ENCODE peak calls at places on chromosome 1, in six cellular contexts. T is spleen, V is right lobe of liver, G is IMR-90, H is prostate gland, L is transverse colon. R is an unnamed sample.

GRCh38 chr1:92484171-92484471 is 2.6 kb downstream of the GFI1 start:
- DNase-seq in T (peak; percentile 78), V (no peak), G (no peak), H (no peak), L (no peak), R (no peak)

GRCh38 chr1:109740615-109741373 is at the start of gene GSTM3:
- DNase-seq in T (no peak), V (no peak), G (no peak), H (no peak), L (no peak), R (no peak)

GRCh38 chr1:95023399-95024050 is 49.2 kb downstream of the ALG14 start:
- DNase-seq in T (no peak), V (no peak), G (peak; percentile 96), H (no peak), L (no peak), R (no peak)

GRCh38 chr1:232377494-232377770 is 252.5 kb downstream of the SIPA1L2 start:
- DNase-seq in T (no peak), V (no peak), G (peak; percentile 78), H (no peak), L (no peak), R (no peak)

GRCh38 chr1:116667577-116668105 is at the start of gene IGSF3:
- DNase-seq in T (peak; percentile 84), V (peak; percentile 70), G (peak; percentile 5), H (peak; percentile 67), L (peak; percentile 85), R (peak; percentile 83)

GRCh38 chr1:93699676-93700168 is 18.1 kb upstream of the BCAR3 start:
- DNase-seq in T (no peak), V (no peak), G (no peak), H (no peak), L (no peak), R (no peak)

GRCh38 chr1:100767176-100767876 is 47.8 kb downstream of the VCAM1 start:
- DNase-seq in T (no peak), V (no peak), G (peak; percentile 57), H (no peak), L (no peak), R (no peak)

GRCh38 chr1:71668059-71668458 is 587.2 kb upstream of the ZRANB2 start:
- DNase-seq in T (no peak), V (no peak), G (peak; percentile 44), H (no peak), L (no peak), R (no peak)

GRCh38 chr1:203990118-203990517 is 82.8 kb upstream of the SOX13 start:
- DNase-seq in T (no peak), V (no peak), G (no peak), H (no peak), L (no peak), R (no peak)

GRCh38 chr1:51776408-51776807 is 102.1 kb downstream of the NRDC start:
- DNase-seq in T (no peak), V (no peak), G (no peak), H (no peak), L (no peak), R (no peak)

GRCh38 chr1:109391161-109391556 is 6.6 kb downstream of the SORT1 start:
- DNase-seq in T (no peak), V (no peak), G (peak; percentile 61), H (no peak), L (no peak), R (no peak)

GRCh38 chr1:8941906-8942305 is 3.8 kb upstream of the CA6 start:
- DNase-seq in T (no peak), V (no peak), G (peak; percentile 91), H (no peak), L (no peak), R (no peak)

GRCh38 chr1:228180271-228180987 is 14.8 kb downstream of the IBA57 start:
- DNase-seq in T (peak; percentile 12), V (no peak), G (no peak), H (no peak), L (no peak), R (no peak)

GRCh38 chr1:101284021-101284420 is 47.2 kb downstream of the S1PR1 start:
- DNase-seq in T (no peak), V (no peak), G (no peak), H (no peak), L (no peak), R (peak; percentile 44)

GRCh38 chr1:231550448-231550781 is 21.9 kb downstream of the TSNAX start:
- DNase-seq in T (no peak), V (no peak), G (no peak), H (no peak), L (no peak), R (no peak)

GRCh38 chr1:6367381-6368007 is 26.1 kb downstream of the ACOT7 start:
- DNase-seq in T (no peak), V (no peak), G (peak; percentile 51), H (no peak), L (no peak), R (no peak)

DNA sequence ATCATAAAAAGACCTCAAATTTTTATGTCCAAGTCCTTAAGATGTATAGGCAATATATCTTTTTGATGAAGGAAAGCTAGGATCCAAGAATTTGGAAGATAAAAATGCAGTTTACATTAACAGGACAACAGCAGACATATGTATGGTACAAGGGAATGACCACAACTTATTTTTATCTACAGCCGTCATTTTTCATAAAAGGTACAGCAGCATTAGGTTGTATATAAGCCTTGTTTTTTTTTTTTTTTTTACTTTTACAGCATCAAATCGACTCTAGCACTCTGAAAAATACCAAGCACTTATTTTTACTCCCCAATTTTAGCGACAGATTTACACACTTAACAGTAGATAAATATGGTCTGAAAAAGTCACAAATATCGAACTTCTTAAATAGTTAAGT is 1.3 kb downstream of the SRSF10 start:
- DNase-seq in T (no peak), V (no peak), G (no peak), H (no peak), L (no peak), R (no peak)
- H3K27ac ChIP-seq in T (no peak overlapping the region), V (no peak overlapping the region), G (peak overlapping the region; percentile 32), H (peak overlapping the region; percentile 95), L (peak overlapping the region; percentile 96), R (peak overlapping the region; percentile 97)

GRCh38 chr1:4127595-4128140 is 227.6 kb upstream of the C1orf174 start:
- DNase-seq in T (peak; percentile 30), V (no peak), G (no peak), H (no peak), L (no peak), R (no peak)

GRCh38 chr1:4126731-4127594 is 226.9 kb upstream of the C1orf174 start:
- DNase-seq in T (peak; percentile 47), V (no peak), G (no peak), H (no peak), L (no peak), R (peak; percentile 55)

GRCh38 chr1:4122513-4123160 is 222.6 kb upstream of the C1orf174 start:
- DNase-seq in T (no peak), V (no peak), G (no peak), H (no peak), L (no peak), R (no peak)

GRCh38 chr1:4121834-4122512 is 221.9 kb upstream of the C1orf174 start:
- DNase-seq in T (peak; percentile 35), V (no peak), G (no peak), H (no peak), L (no peak), R (peak; percentile 16)

GRCh38 chr1:4124631-4125145 is 224.6 kb upstream of the C1orf174 start:
- DNase-seq in T (peak; percentile 50), V (no peak), G (no peak), H (no peak), L (no peak), R (no peak)
- TF ChIP-seq POLR2A in T (no peak), V (no peak), G (no peak), H (no peak), L (no peak), R (no peak)

DNA sequence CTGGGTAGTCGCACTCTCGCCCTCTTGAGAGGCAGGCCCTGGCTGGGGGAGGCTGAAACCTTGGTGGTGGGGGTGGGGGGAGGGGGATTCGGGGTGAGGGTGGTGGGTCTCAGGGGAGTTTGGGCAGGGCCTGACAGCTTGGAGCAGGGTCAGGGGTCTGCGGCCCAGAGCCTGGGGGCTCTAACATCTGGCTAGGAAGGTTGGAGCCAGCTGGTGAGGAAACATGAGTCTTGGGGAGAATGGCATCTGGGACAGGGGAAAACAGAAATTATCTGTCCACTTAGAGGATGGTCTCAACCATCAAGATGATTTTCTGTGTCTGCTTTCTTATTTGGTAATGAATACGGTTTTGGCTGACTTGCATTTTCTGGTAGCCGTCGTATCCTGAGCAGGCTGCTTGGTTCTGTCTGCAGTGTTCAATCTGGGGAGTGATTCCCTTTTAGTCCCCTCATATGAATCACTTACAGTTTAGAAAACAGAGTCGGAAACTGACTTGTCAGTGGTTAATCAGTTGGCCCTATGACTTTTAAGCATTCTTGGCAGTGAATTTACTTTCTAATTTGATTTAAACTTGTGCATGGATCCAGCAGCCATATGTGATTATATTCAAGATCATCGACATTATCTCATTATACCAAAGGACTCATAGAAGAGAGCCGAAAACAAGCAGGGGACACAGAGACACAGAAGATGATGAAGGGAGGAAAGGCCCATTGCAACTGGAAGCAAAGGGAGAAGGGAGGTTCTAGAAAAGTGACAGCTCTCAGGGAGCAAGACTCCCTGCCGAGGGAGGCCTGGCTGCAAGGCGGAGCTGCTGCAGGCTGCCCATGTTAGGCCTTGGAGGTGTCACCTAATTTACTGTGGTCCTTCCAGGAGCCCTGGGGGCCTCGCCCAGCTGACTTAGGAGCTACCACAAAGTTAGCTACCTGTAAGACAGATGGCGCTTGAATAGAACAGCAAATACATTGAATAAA is 237.6 kb downstream of the SDCCAG8 start:
- DNase-seq in T (no peak), V (no peak), G (peak; percentile 61), H (no peak), L (no peak), R (no peak)
- H3K27ac ChIP-seq in T (no peak overlapping the region), V (no peak overlapping the region), G (no peak overlapping the region), H (no peak overlapping the region), L (no peak overlapping the region), R (no peak overlapping the region)

GRCh38 chr1:81799939-81800740 is 594 bp upstream of the ADGRL2 start:
- DNase-seq in T (no peak), V (peak; percentile 70), G (peak; percentile 66), H (peak; percentile 64), L (peak; percentile 23), R (peak; percentile 87)
- TF ChIP-seq POLR2A in T (no peak), V (peak; percentile 51), G (no peak), H (no peak), L (no peak), R (peak; percentile 20)

DNA sequence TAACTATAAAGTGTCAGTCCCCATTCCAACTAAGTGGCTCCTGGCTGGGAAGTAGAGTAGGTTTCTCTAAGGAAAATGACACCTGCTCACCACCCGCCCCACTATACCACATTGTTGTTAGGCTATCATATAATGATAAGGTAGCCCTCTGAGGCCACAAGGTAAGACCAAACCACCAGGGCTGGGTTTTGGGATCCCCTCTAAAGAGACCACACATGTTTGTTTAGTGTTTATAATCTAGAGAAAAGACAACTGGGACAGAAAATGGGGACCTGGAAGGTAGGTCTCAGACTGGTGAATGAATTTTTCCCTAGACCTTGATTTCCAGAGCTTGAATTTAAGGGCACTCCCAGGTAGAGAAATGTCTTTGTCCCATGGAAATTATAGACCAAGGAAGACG is 15.2 kb downstream of the AKIRIN1 start:
- DNase-seq in T (no peak), V (no peak), G (no peak), H (no peak), L (no peak), R (no peak)
- H3K27ac ChIP-seq in T (no peak overlapping the region), V (no peak overlapping the region), G (no peak overlapping the region), H (no peak overlapping the region), L (no peak overlapping the region), R (no peak overlapping the region)